ENCODE peak calls at places on chromosomes 12 and 14, in seven cellular contexts. One of them, this sample, is unnamed.
A peak's percentile ranks its signal among the peaks of the same experiment; 100 is the strongest.

GRCh38 chr12:121532503-121533390 is 48.1 kb downstream of the KDM2B start:
- DNase-seq in A549: no peak
- DNase-seq in stomach: no peak
- DNase-seq in suprapubic skin: no peak
- DNase-seq in sigmoid colon: no peak
- DNase-seq in tibial nerve: no peak
- DNase-seq in SK-N-SH: no peak
- DNase-seq in this sample: no peak

GRCh38 chr12:12549426-12549825 is 13.2 kb downstream of the DUSP16 start:
- DNase-seq in A549: no peak
- DNase-seq in stomach: no peak
- DNase-seq in suprapubic skin: no peak
- DNase-seq in sigmoid colon: no peak
- DNase-seq in tibial nerve: no peak
- DNase-seq in SK-N-SH: no peak
- DNase-seq in this sample: no peak

GRCh38 chr12:72546106-72546505 is 273.9 kb downstream of the TRHDE start:
- DNase-seq in A549: no peak
- DNase-seq in stomach: no peak
- DNase-seq in suprapubic skin: no peak
- DNase-seq in sigmoid colon: no peak
- DNase-seq in tibial nerve: no peak
- DNase-seq in SK-N-SH: no peak
- DNase-seq in this sample: no peak

GRCh38 chr12:98741615-98742265 is 96.7 kb downstream of the APAF1 start:
- DNase-seq in A549: no peak
- DNase-seq in stomach: no peak
- DNase-seq in suprapubic skin: no peak
- DNase-seq in sigmoid colon: no peak
- DNase-seq in tibial nerve: no peak
- DNase-seq in SK-N-SH: no peak
- DNase-seq in this sample: peak; percentile 74

GRCh38 chr12:113973109-113973904 is 7.2 kb upstream of the RBM19 start:
- DNase-seq in A549: no peak
- DNase-seq in stomach: no peak
- DNase-seq in suprapubic skin: no peak
- DNase-seq in sigmoid colon: no peak
- DNase-seq in tibial nerve: no peak
- DNase-seq in SK-N-SH: no peak
- DNase-seq in this sample: no peak

GRCh38 chr14:74258705-74259035 is 19.4 kb downstream of the VSX2 start:
- DNase-seq in A549: no peak
- DNase-seq in stomach: no peak
- DNase-seq in suprapubic skin: no peak
- DNase-seq in sigmoid colon: no peak
- DNase-seq in tibial nerve: no peak
- DNase-seq in SK-N-SH: no peak
- DNase-seq in this sample: no peak

GRCh38 chr14:54446201-54446693 is 5.1 kb upstream of the CNIH1 start:
- DNase-seq in A549: no peak
- DNase-seq in stomach: no peak
- DNase-seq in suprapubic skin: no peak
- DNase-seq in sigmoid colon: no peak
- DNase-seq in tibial nerve: no peak
- DNase-seq in SK-N-SH: no peak
- DNase-seq in this sample: no peak

GRCh38 chr12:54984602-54985376 is at the start of gene TESPA1:
- DNase-seq in A549: no peak
- DNase-seq in stomach: peak; percentile 54
- DNase-seq in suprapubic skin: no peak
- DNase-seq in sigmoid colon: peak; percentile 79
- DNase-seq in tibial nerve: peak; percentile 38
- DNase-seq in SK-N-SH: no peak
- DNase-seq in this sample: no peak

GRCh38 chr14:29558516-29558915 is 369.1 kb downstream of the PRKD1 start:
- DNase-seq in A549: no peak
- DNase-seq in stomach: no peak
- DNase-seq in suprapubic skin: no peak
- DNase-seq in sigmoid colon: no peak
- DNase-seq in tibial nerve: no peak
- DNase-seq in SK-N-SH: no peak
- DNase-seq in this sample: no peak

GRCh38 chr12:58310368-58310767 is 369.0 kb downstream of the ATP23 start:
- DNase-seq in A549: peak; percentile 28
- DNase-seq in stomach: no peak
- DNase-seq in suprapubic skin: no peak
- DNase-seq in sigmoid colon: no peak
- DNase-seq in tibial nerve: no peak
- DNase-seq in SK-N-SH: no peak
- DNase-seq in this sample: no peak

GRCh38 chr12:54360717-54361456 is 3.4 kb downstream of the GPR84 start:
- DNase-seq in A549: peak; percentile 78
- DNase-seq in stomach: peak; percentile 87
- DNase-seq in suprapubic skin: no peak
- DNase-seq in sigmoid colon: peak; percentile 88
- DNase-seq in tibial nerve: peak; percentile 55
- DNase-seq in SK-N-SH: peak; percentile 66
- DNase-seq in this sample: no peak

GRCh38 chr14:47485421-47485820 is 190.0 kb downstream of the MDGA2 start:
- DNase-seq in A549: no peak
- DNase-seq in stomach: no peak
- DNase-seq in suprapubic skin: no peak
- DNase-seq in sigmoid colon: no peak
- DNase-seq in tibial nerve: no peak
- DNase-seq in SK-N-SH: no peak
- DNase-seq in this sample: no peak

GRCh38 chr14:54106802-54107377 is 150.3 kb upstream of the BMP4 start:
- DNase-seq in A549: no peak
- DNase-seq in stomach: no peak
- DNase-seq in suprapubic skin: no peak
- DNase-seq in sigmoid colon: no peak
- DNase-seq in tibial nerve: no peak
- DNase-seq in SK-N-SH: no peak
- DNase-seq in this sample: no peak

GRCh38 chr12:131454418-131455217 is 256.3 kb upstream of the SFSWAP start:
- DNase-seq in A549: peak; percentile 87
- DNase-seq in stomach: peak; percentile 27
- DNase-seq in suprapubic skin: no peak
- DNase-seq in sigmoid colon: no peak
- DNase-seq in tibial nerve: no peak
- DNase-seq in SK-N-SH: peak; percentile 90
- DNase-seq in this sample: no peak

GRCh38 chr12:132493482-132494178 is 3.7 kb downstream of the FBRSL1 start:
- DNase-seq in A549: no peak
- DNase-seq in stomach: no peak
- DNase-seq in suprapubic skin: no peak
- DNase-seq in sigmoid colon: no peak
- DNase-seq in tibial nerve: no peak
- DNase-seq in SK-N-SH: no peak
- DNase-seq in this sample: no peak

GRCh38 chr12:132495629-132496207 is 5.8 kb downstream of the FBRSL1 start:
- DNase-seq in A549: no peak
- DNase-seq in stomach: no peak
- DNase-seq in suprapubic skin: no peak
- DNase-seq in sigmoid colon: no peak
- DNase-seq in tibial nerve: no peak
- DNase-seq in SK-N-SH: no peak
- DNase-seq in this sample: no peak

GRCh38 chr12:132492951-132493350 is 3.0 kb downstream of the FBRSL1 start:
- DNase-seq in A549: no peak
- DNase-seq in stomach: no peak
- DNase-seq in suprapubic skin: no peak
- DNase-seq in sigmoid colon: no peak
- DNase-seq in tibial nerve: no peak
- DNase-seq in SK-N-SH: no peak
- DNase-seq in this sample: no peak

GRCh38 chr12:132495165-132495544 is 5.2 kb downstream of the FBRSL1 start:
- DNase-seq in A549: no peak
- DNase-seq in stomach: no peak
- DNase-seq in suprapubic skin: no peak
- DNase-seq in sigmoid colon: no peak
- DNase-seq in tibial nerve: no peak
- DNase-seq in SK-N-SH: no peak
- DNase-seq in this sample: no peak

GRCh38 chr12:132494294-132495164 is 4.6 kb downstream of the FBRSL1 start:
- DNase-seq in A549: no peak
- DNase-seq in stomach: peak; percentile 70
- DNase-seq in suprapubic skin: no peak
- DNase-seq in sigmoid colon: no peak
- DNase-seq in tibial nerve: no peak
- DNase-seq in SK-N-SH: no peak
- DNase-seq in this sample: no peak
- H3K27ac ChIP-seq in A549: no peak overlapping the region
- H3K27ac ChIP-seq in stomach: peak overlapping the region; percentile 80
- H3K27ac ChIP-seq in suprapubic skin: peak overlapping the region; percentile 6
- H3K27ac ChIP-seq in sigmoid colon: no peak overlapping the region
- H3K27ac ChIP-seq in tibial nerve: peak overlapping the region; percentile 58
- H3K27ac ChIP-seq in SK-N-SH: no peak overlapping the region
- H3K27ac ChIP-seq in this sample: no peak overlapping the region

DNA sequence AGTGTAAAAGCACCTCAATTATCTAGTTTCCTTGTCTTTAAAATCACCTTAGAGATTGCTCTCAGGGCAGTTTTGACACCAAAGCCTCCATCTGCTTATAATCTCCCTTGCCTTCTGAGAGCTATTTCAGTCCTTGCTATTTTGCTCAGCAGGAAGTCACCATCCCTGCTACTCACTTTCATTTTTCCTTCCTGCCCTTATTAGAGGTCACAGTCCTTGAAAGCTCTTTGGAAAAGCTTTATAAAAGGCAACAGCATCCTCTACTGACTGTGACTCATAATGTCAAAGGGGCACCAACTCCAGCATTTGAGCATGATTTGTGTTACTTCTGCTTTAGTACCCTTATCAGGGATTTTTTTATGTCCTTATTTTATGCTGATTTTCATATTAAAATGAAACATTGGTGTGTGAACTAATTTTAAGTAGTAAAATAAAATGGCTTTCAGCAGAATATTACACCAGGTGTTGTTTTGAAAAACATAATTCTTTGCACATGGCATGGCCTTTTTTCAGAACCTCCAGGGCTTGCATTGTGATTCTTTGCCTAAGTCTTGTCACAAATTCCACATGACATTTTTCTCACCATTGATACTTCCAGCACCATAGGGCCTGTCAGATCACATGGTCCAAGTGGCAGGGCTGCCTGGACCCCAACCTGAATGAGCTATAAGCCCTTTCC is 213.0 kb downstream of the ADAMTS20 start:
- DNase-seq in A549: peak; percentile 5
- DNase-seq in stomach: no peak
- DNase-seq in suprapubic skin: no peak
- DNase-seq in sigmoid colon: no peak
- DNase-seq in tibial nerve: no peak
- DNase-seq in SK-N-SH: peak; percentile 31
- DNase-seq in this sample: no peak
- TF ChIP-seq EP300 in A549: no peak
- TF ChIP-seq EP300 in stomach: no peak
- TF ChIP-seq EP300 in suprapubic skin: no peak
- TF ChIP-seq EP300 in sigmoid colon: no peak
- TF ChIP-seq EP300 in tibial nerve: no peak
- TF ChIP-seq EP300 in SK-N-SH: no peak
- TF ChIP-seq EP300 in this sample: no peak

GRCh38 chr12:95006206-95006605 is 2.7 kb upstream of the NDUFA12 start:
- DNase-seq in A549: no peak
- DNase-seq in stomach: no peak
- DNase-seq in suprapubic skin: no peak
- DNase-seq in sigmoid colon: no peak
- DNase-seq in tibial nerve: no peak
- DNase-seq in SK-N-SH: no peak
- DNase-seq in this sample: no peak

GRCh38 chr12:95003921-95004272 is 400 bp upstream of the NDUFA12 start:
- DNase-seq in A549: no peak
- DNase-seq in stomach: no peak
- DNase-seq in suprapubic skin: no peak
- DNase-seq in sigmoid colon: no peak
- DNase-seq in tibial nerve: no peak
- DNase-seq in SK-N-SH: no peak
- DNase-seq in this sample: no peak

GRCh38 chr12:95004610-95005009 is 1.1 kb upstream of the NDUFA12 start:
- DNase-seq in A549: no peak
- DNase-seq in stomach: no peak
- DNase-seq in suprapubic skin: no peak
- DNase-seq in sigmoid colon: no peak
- DNase-seq in tibial nerve: no peak
- DNase-seq in SK-N-SH: no peak
- DNase-seq in this sample: no peak

GRCh38 chr12:95002754-95003153 is 743 bp downstream of the NDUFA12 start:
- DNase-seq in A549: no peak
- DNase-seq in stomach: no peak
- DNase-seq in suprapubic skin: no peak
- DNase-seq in sigmoid colon: no peak
- DNase-seq in tibial nerve: no peak
- DNase-seq in SK-N-SH: no peak
- DNase-seq in this sample: no peak

DNA sequence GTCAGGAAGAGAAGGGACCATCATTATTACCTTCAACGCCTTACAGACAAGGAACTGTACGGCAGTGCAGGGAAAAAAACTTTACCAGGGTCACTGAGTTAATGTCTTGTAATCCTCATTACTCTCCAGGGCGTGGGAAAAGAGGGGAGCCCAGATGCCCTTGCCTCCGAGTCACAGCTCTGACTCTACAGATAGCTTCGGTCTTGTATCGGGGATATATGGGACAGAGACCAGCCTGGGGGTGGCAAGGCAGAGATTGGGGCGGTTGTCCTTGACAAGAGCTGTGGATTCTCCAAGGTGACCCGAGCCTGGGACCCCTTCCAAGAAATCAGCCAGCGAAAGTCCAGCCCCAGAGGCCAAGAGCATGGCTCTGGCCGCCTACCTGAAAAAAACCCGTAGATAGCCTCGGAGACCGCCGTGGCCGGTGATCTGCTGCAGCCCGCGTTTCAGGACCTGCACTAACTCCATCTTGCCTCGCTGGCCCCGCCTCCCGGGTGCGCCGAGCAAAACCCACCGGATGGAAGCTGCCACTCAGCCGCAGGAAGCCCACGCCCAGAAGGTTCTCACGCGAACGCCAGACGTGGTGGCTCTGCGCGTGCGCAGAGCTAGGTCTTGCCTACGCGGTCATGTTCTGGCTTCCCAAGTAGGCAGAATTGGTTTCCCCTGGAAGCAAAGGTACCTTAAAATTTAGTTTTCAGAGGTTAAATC is at the start of gene NDUFA12:
- DNase-seq in A549: peak; percentile 87
- DNase-seq in stomach: peak; percentile 96
- DNase-seq in suprapubic skin: peak; percentile 97
- DNase-seq in sigmoid colon: peak; percentile 97
- DNase-seq in tibial nerve: peak; percentile 88
- DNase-seq in SK-N-SH: peak; percentile 92
- DNase-seq in this sample: peak; percentile 97
- H3K4me3 ChIP-seq in A549: peak within 1 kb of the TSS; percentile 67
- H3K4me3 ChIP-seq in stomach: peak within 1 kb of the TSS; percentile 90
- H3K4me3 ChIP-seq in suprapubic skin: peak within 1 kb of the TSS; percentile 82
- H3K4me3 ChIP-seq in sigmoid colon: peak within 1 kb of the TSS; percentile 79
- H3K4me3 ChIP-seq in tibial nerve: peak within 1 kb of the TSS; percentile 68
- H3K4me3 ChIP-seq in SK-N-SH: peak within 1 kb of the TSS; percentile 71
- H3K4me3 ChIP-seq in this sample: peak within 1 kb of the TSS; percentile 80

DNA sequence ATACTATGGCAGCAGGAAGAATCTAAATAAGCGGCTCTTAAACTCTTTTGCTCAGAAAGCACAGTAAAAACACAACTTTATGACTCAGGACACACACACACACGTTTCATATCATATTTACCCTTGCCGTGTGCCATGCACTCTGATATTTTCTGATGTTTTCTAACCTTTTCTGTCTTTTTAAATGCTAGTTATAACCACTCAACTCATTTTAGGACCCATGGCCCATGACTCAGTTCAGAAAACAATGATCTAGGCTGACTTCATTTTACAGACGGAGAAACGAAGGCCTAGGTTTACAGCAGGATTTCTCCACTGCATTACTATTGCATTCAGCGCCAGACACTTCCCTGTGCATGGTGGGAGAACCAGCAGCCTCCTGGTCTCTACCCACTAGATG is 9.1 kb downstream of the VWF start:
- DNase-seq in A549: no peak
- DNase-seq in stomach: no peak
- DNase-seq in suprapubic skin: no peak
- DNase-seq in sigmoid colon: no peak
- DNase-seq in tibial nerve: no peak
- DNase-seq in SK-N-SH: no peak
- DNase-seq in this sample: no peak
- H3K27ac ChIP-seq in A549: no peak overlapping the region
- H3K27ac ChIP-seq in stomach: peak overlapping the region; percentile 42
- H3K27ac ChIP-seq in suprapubic skin: no peak overlapping the region
- H3K27ac ChIP-seq in sigmoid colon: no peak overlapping the region
- H3K27ac ChIP-seq in tibial nerve: no peak overlapping the region
- H3K27ac ChIP-seq in SK-N-SH: peak overlapping the region; percentile 12
- H3K27ac ChIP-seq in this sample: peak overlapping the region; percentile 61

This sample was measured in esophagus muscularis mucosa.